ENCODE peak calls at places on chromosomes 7 and 10, in ten cellular contexts. One of them, this sample, is unnamed.

GRCh38 chr7:157477550-157478212 is 140.9 kb downstream of the DNAJB6 start:
- DNase-seq in GM12892: no peak
- DNase-seq in colonic mucosa: no peak
- DNase-seq in head of caudate nucleus: no peak
- DNase-seq in NCI-H748 treated with DMSO at 0.1 percent for 48 hours: no peak
- DNase-seq in ELR: no peak
- DNase-seq in fibroblast of the aortic adventitia: no peak
- DNase-seq in neural progenitor cell: no peak
- DNase-seq in skeletal muscle cell: no peak
- DNase-seq in fibroblast of pulmonary artery: no peak
- DNase-seq in this sample: peak

GRCh38 chr7:106070201-106070551 is 41.9 kb downstream of the SYPL1 start:
- DNase-seq in skeletal muscle cell: no peak
- DNase-seq in GM12892: no peak
- DNase-seq in fibroblast of pulmonary artery: no peak
- DNase-seq in neural progenitor cell: no peak
- DNase-seq in ELR: no peak
- DNase-seq in head of caudate nucleus: no peak
- DNase-seq in colonic mucosa: no peak
- DNase-seq in fibroblast of the aortic adventitia: no peak
- DNase-seq in NCI-H748 treated with DMSO at 0.1 percent for 48 hours: no peak
- DNase-seq in this sample: no peak

GRCh38 chr10:79070091-79070610 is 1.4 kb downstream of the ZMIZ1 start:
- DNase-seq in fibroblast of pulmonary artery: peak
- DNase-seq in skeletal muscle cell: no peak
- DNase-seq in fibroblast of the aortic adventitia: peak
- DNase-seq in neural progenitor cell: peak
- DNase-seq in GM12892: no peak
- DNase-seq in head of caudate nucleus: no peak
- DNase-seq in ELR: peak
- DNase-seq in colonic mucosa: peak
- DNase-seq in NCI-H748 treated with DMSO at 0.1 percent for 48 hours: no peak
- DNase-seq in this sample: peak

GRCh38 chr10:89301721-89302445 is at the start of gene IFIT2:
- DNase-seq in ELR: peak
- DNase-seq in colonic mucosa: peak
- DNase-seq in fibroblast of the aortic adventitia: peak
- DNase-seq in NCI-H748 treated with DMSO at 0.1 percent for 48 hours: peak
- DNase-seq in fibroblast of pulmonary artery: peak
- DNase-seq in GM12892: peak
- DNase-seq in head of caudate nucleus: no peak
- DNase-seq in skeletal muscle cell: peak
- DNase-seq in neural progenitor cell: no peak
- DNase-seq in this sample: no peak

GRCh38 chr7:130485734-130486113 is 6.2 kb upstream of the MEST start:
- DNase-seq in fibroblast of pulmonary artery: no peak
- DNase-seq in colonic mucosa: no peak
- DNase-seq in ELR: no peak
- DNase-seq in fibroblast of the aortic adventitia: no peak
- DNase-seq in skeletal muscle cell: no peak
- DNase-seq in head of caudate nucleus: no peak
- DNase-seq in GM12892: no peak
- DNase-seq in neural progenitor cell: no peak
- DNase-seq in NCI-H748 treated with DMSO at 0.1 percent for 48 hours: no peak
- DNase-seq in this sample: no peak

GRCh38 chr7:44470080-44470479 is 20.4 kb downstream of the NUDCD3 start:
- DNase-seq in head of caudate nucleus: no peak
- DNase-seq in NCI-H748 treated with DMSO at 0.1 percent for 48 hours: no peak
- DNase-seq in ELR: no peak
- DNase-seq in skeletal muscle cell: no peak
- DNase-seq in fibroblast of pulmonary artery: no peak
- DNase-seq in GM12892: no peak
- DNase-seq in fibroblast of the aortic adventitia: no peak
- DNase-seq in neural progenitor cell: no peak
- DNase-seq in colonic mucosa: no peak
- DNase-seq in this sample: no peak

GRCh38 chr7:54161621-54162020 is 380.6 kb upstream of the VSTM2A start:
- DNase-seq in head of caudate nucleus: no peak
- DNase-seq in skeletal muscle cell: no peak
- DNase-seq in fibroblast of the aortic adventitia: no peak
- DNase-seq in neural progenitor cell: no peak
- DNase-seq in GM12892: no peak
- DNase-seq in fibroblast of pulmonary artery: no peak
- DNase-seq in colonic mucosa: no peak
- DNase-seq in NCI-H748 treated with DMSO at 0.1 percent for 48 hours: no peak
- DNase-seq in ELR: no peak
- DNase-seq in this sample: no peak

GRCh38 chr7:102933763-102934162 is 21.0 kb downstream of the LRRC17 start:
- DNase-seq in fibroblast of the aortic adventitia: peak
- DNase-seq in ELR: peak
- DNase-seq in neural progenitor cell: peak
- DNase-seq in head of caudate nucleus: peak
- DNase-seq in GM12892: no peak
- DNase-seq in skeletal muscle cell: peak
- DNase-seq in colonic mucosa: peak
- DNase-seq in NCI-H748 treated with DMSO at 0.1 percent for 48 hours: no peak
- DNase-seq in fibroblast of pulmonary artery: peak
- DNase-seq in this sample: peak

GRCh38 chr7:8178353-8178752 is 83.6 kb downstream of the ICA1 start:
- DNase-seq in fibroblast of pulmonary artery: no peak
- DNase-seq in colonic mucosa: no peak
- DNase-seq in neural progenitor cell: no peak
- DNase-seq in GM12892: no peak
- DNase-seq in NCI-H748 treated with DMSO at 0.1 percent for 48 hours: no peak
- DNase-seq in skeletal muscle cell: no peak
- DNase-seq in fibroblast of the aortic adventitia: no peak
- DNase-seq in head of caudate nucleus: no peak
- DNase-seq in ELR: no peak
- DNase-seq in this sample: no peak

GRCh38 chr10:57988964-57989363 is 278.7 kb downstream of the IPMK start:
- DNase-seq in head of caudate nucleus: no peak
- DNase-seq in fibroblast of the aortic adventitia: no peak
- DNase-seq in colonic mucosa: no peak
- DNase-seq in neural progenitor cell: no peak
- DNase-seq in ELR: no peak
- DNase-seq in fibroblast of pulmonary artery: no peak
- DNase-seq in GM12892: no peak
- DNase-seq in NCI-H748 treated with DMSO at 0.1 percent for 48 hours: no peak
- DNase-seq in skeletal muscle cell: no peak
- DNase-seq in this sample: no peak

GRCh38 chr7:148436571-148436970 is 154.0 kb upstream of the C7orf33 start:
- DNase-seq in fibroblast of pulmonary artery: no peak
- DNase-seq in NCI-H748 treated with DMSO at 0.1 percent for 48 hours: peak
- DNase-seq in skeletal muscle cell: no peak
- DNase-seq in neural progenitor cell: no peak
- DNase-seq in GM12892: no peak
- DNase-seq in head of caudate nucleus: no peak
- DNase-seq in fibroblast of the aortic adventitia: no peak
- DNase-seq in ELR: no peak
- DNase-seq in colonic mucosa: no peak
- DNase-seq in this sample: no peak

GRCh38 chr10:100481462-100482081 is 18.8 kb downstream of the WNT8B start:
- DNase-seq in fibroblast of the aortic adventitia: peak
- DNase-seq in head of caudate nucleus: peak
- DNase-seq in colonic mucosa: peak
- DNase-seq in ELR: peak
- DNase-seq in neural progenitor cell: peak
- DNase-seq in GM12892: peak
- DNase-seq in NCI-H748 treated with DMSO at 0.1 percent for 48 hours: peak
- DNase-seq in fibroblast of pulmonary artery: peak
- DNase-seq in skeletal muscle cell: peak
- DNase-seq in this sample: peak

GRCh38 chr7:158782638-158783490 is 46.4 kb downstream of the ESYT2 start:
- DNase-seq in GM12892: no peak
- DNase-seq in ELR: peak
- DNase-seq in skeletal muscle cell: no peak
- DNase-seq in fibroblast of pulmonary artery: peak
- DNase-seq in colonic mucosa: no peak
- DNase-seq in NCI-H748 treated with DMSO at 0.1 percent for 48 hours: no peak
- DNase-seq in head of caudate nucleus: no peak
- DNase-seq in neural progenitor cell: peak
- DNase-seq in fibroblast of the aortic adventitia: peak
- DNase-seq in this sample: peak

GRCh38 chr10:34723746-34724145 is 91.3 kb downstream of the PARD3 start:
- DNase-seq in GM12892: no peak
- DNase-seq in head of caudate nucleus: no peak
- DNase-seq in skeletal muscle cell: no peak
- DNase-seq in colonic mucosa: peak
- DNase-seq in neural progenitor cell: peak
- DNase-seq in fibroblast of the aortic adventitia: peak
- DNase-seq in NCI-H748 treated with DMSO at 0.1 percent for 48 hours: no peak
- DNase-seq in ELR: peak
- DNase-seq in fibroblast of pulmonary artery: peak
- DNase-seq in this sample: no peak

GRCh38 chr10:61487506-61487905 is 34.3 kb upstream of the TMEM26 start:
- DNase-seq in neural progenitor cell: no peak
- DNase-seq in colonic mucosa: no peak
- DNase-seq in skeletal muscle cell: no peak
- DNase-seq in fibroblast of the aortic adventitia: no peak
- DNase-seq in head of caudate nucleus: no peak
- DNase-seq in NCI-H748 treated with DMSO at 0.1 percent for 48 hours: no peak
- DNase-seq in ELR: peak
- DNase-seq in fibroblast of pulmonary artery: peak
- DNase-seq in GM12892: no peak
- DNase-seq in this sample: no peak

GRCh38 chr10:95467162-95467599 is 94.0 kb downstream of the SORBS1 start:
- DNase-seq in GM12892: no peak
- DNase-seq in fibroblast of the aortic adventitia: no peak
- DNase-seq in skeletal muscle cell: no peak
- DNase-seq in neural progenitor cell: peak
- DNase-seq in head of caudate nucleus: no peak
- DNase-seq in ELR: peak
- DNase-seq in fibroblast of pulmonary artery: peak
- DNase-seq in colonic mucosa: peak
- DNase-seq in NCI-H748 treated with DMSO at 0.1 percent for 48 hours: no peak
- DNase-seq in this sample: peak

GRCh38 chr10:129760003-129760315 is 204.1 kb downstream of the EBF3 start:
- DNase-seq in colonic mucosa: peak
- DNase-seq in GM12892: no peak
- DNase-seq in neural progenitor cell: no peak
- DNase-seq in NCI-H748 treated with DMSO at 0.1 percent for 48 hours: no peak
- DNase-seq in head of caudate nucleus: no peak
- DNase-seq in fibroblast of pulmonary artery: no peak
- DNase-seq in skeletal muscle cell: no peak
- DNase-seq in fibroblast of the aortic adventitia: no peak
- DNase-seq in ELR: no peak
- DNase-seq in this sample: peak

GRCh38 chr7:101933685-101934084 is 116.3 kb downstream of the CUX1 start:
- DNase-seq in ELR: no peak
- DNase-seq in GM12892: no peak
- DNase-seq in NCI-H748 treated with DMSO at 0.1 percent for 48 hours: no peak
- DNase-seq in head of caudate nucleus: no peak
- DNase-seq in fibroblast of pulmonary artery: no peak
- DNase-seq in neural progenitor cell: no peak
- DNase-seq in skeletal muscle cell: no peak
- DNase-seq in fibroblast of the aortic adventitia: no peak
- DNase-seq in colonic mucosa: no peak
- DNase-seq in this sample: no peak

GRCh38 chr10:117373848-117374505 is 1.3 kb downstream of the PDZD8 start:
- DNase-seq in NCI-H748 treated with DMSO at 0.1 percent for 48 hours: no peak
- DNase-seq in skeletal muscle cell: no peak
- DNase-seq in neural progenitor cell: peak
- DNase-seq in colonic mucosa: peak
- DNase-seq in GM12892: peak
- DNase-seq in ELR: peak
- DNase-seq in fibroblast of pulmonary artery: peak
- DNase-seq in fibroblast of the aortic adventitia: peak
- DNase-seq in head of caudate nucleus: no peak
- DNase-seq in this sample: peak